ENCODE peak calls at places on chromosomes 4 and X, in eight cellular contexts. Y is GM12892, E is upper lobe of left lung, A is uterus, Z is testis, Q is endothelial cell of umbilical vein, K is tibial nerve, G is ovary. X is an unnamed sample.

GRCh38 chr4:184669251-184669650 is 19.7 kb downstream of the PRIMPOL start:
- DNase-seq in Y (no peak), E (no peak), A (no peak), Z (no peak), Q (no peak), K (no peak), G (no peak), X (no peak)

GRCh38 chrX:84155938-84156337 is 32.1 kb downstream of the RPS6KA6 start:
- DNase-seq in Y (no peak), E (no peak), A (no peak), Z (no peak), Q (no peak), K (no peak), G (no peak), X (no peak)

GRCh38 chr4:114052227-114052626 is 72.8 kb upstream of the ARSJ start:
- DNase-seq in Y (no peak), E (peak; percentile 71), A (no peak), Z (no peak), Q (no peak), K (no peak), G (no peak), X (no peak)

GRCh38 chr4:189940178-189941004 is at the start of gene FRG1:
- DNase-seq in Y (peak; percentile 68), E (peak; percentile 95), A (peak; percentile 96), Z (peak; percentile 94), Q (peak; percentile 95), K (peak; percentile 85), G (peak; percentile 93), X (peak; percentile 98)

GRCh38 chr4:5018096-5018495 is 1.2 kb downstream of the CYTL1 start:
- DNase-seq in Y (no peak), E (no peak), A (no peak), Z (no peak), Q (no peak), K (no peak), G (no peak), X (no peak)

GRCh38 chr4:27278615-27279014 is 418.0 kb downstream of the STIM2 start:
- DNase-seq in Y (no peak), E (no peak), A (no peak), Z (peak; percentile 17), Q (no peak), K (no peak), G (no peak), X (no peak)

GRCh38 chr4:108779958-108780357 is 17.1 kb upstream of the ETNPPL start:
- DNase-seq in Y (no peak), E (no peak), A (no peak), Z (no peak), Q (peak; percentile 59), K (no peak), G (no peak), X (no peak)

GRCh38 chr4:150355858-150356455 is 226.0 kb upstream of the MAB21L2 start:
- DNase-seq in Y (no peak), E (no peak), A (no peak), Z (no peak), Q (no peak), K (no peak), G (no peak), X (no peak)

GRCh38 chr4:125770814-125771398 is 456.2 kb downstream of the FAT4 start:
- DNase-seq in Y (no peak), E (no peak), A (no peak), Z (no peak), Q (no peak), K (no peak), G (no peak), X (no peak)

GRCh38 chr4:6379787-6380745 is 92.3 kb downstream of the PPP2R2C start:
- DNase-seq in Y (no peak), E (no peak), A (no peak), Z (no peak), Q (no peak), K (no peak), G (no peak), X (peak; percentile 16)

GRCh38 chr4:39697740-39698423 is at the start of gene UBE2K:
- DNase-seq in Y (peak; percentile 86), E (peak; percentile 92), A (peak; percentile 91), Z (peak; percentile 88), Q (peak; percentile 81), K (peak; percentile 73), G (peak; percentile 87), X (peak; percentile 90)

GRCh38 chr4:123505457-123506310 is 109.1 kb downstream of the SPRY1 start:
- DNase-seq in Y (peak; percentile 10), E (peak; percentile 36), A (peak; percentile 47), Z (peak; percentile 79), Q (peak; percentile 74), K (no peak), G (peak; percentile 35), X (peak; percentile 60)

GRCh38 chr4:97367878-97368277 is 775.4 kb downstream of the STPG2 start:
- DNase-seq in Y (no peak), E (no peak), A (no peak), Z (peak; percentile 21), Q (peak; percentile 32), K (no peak), G (no peak), X (no peak)

GRCh38 chrX:10288400-10288799 is 131.6 kb downstream of the CLCN4 start:
- DNase-seq in Y (no peak), E (no peak), A (no peak), Z (no peak), Q (no peak), K (no peak), G (no peak), X (no peak)

GRCh38 chr4:108486046-108486445 is 134.3 kb upstream of the RPL34 start:
- DNase-seq in Y (no peak), E (no peak), A (no peak), Z (no peak), Q (no peak), K (no peak), G (no peak), X (no peak)

GRCh38 chrX:32868524-32868895 is 342.8 kb downstream of the DMD start:
- DNase-seq in Y (no peak), E (no peak), A (no peak), Z (no peak), Q (no peak), K (no peak), G (no peak), X (no peak)

GRCh38 chr4:119731778-119732177 is 103.2 kb upstream of the PDE5A start:
- DNase-seq in Y (no peak), E (no peak), A (no peak), Z (no peak), Q (no peak), K (no peak), G (no peak), X (no peak)

GRCh38 chr4:76194325-76194724 is 19.3 kb downstream of the SCARB2 start:
- DNase-seq in Y (no peak), E (peak; percentile 68), A (no peak), Z (peak; percentile 50), Q (peak; percentile 33), K (no peak), G (no peak), X (no peak)

GRCh38 chr4:102139932-102140331 is 205.3 kb downstream of the SLC39A8 start:
- DNase-seq in Y (no peak), E (no peak), A (no peak), Z (no peak), Q (peak; percentile 75), K (no peak), G (no peak), X (no peak)

GRCh38 chr4:138897818-138898226 is 117.8 kb upstream of the NOCT start:
- DNase-seq in Y (no peak), E (no peak), A (no peak), Z (no peak), Q (no peak), K (no peak), G (no peak), X (no peak)

GRCh38 chrX:43655961-43656494 is at the start of gene MAOA:
- DNase-seq in Y (no peak), E (peak; percentile 93), A (peak; percentile 72), Z (peak; percentile 58), Q (peak; percentile 59), K (peak; percentile 86), G (peak; percentile 76), X (peak; percentile 59)

GRCh38 chrX:43655151-43655676 is 885 bp upstream of the MAOA start:
- DNase-seq in Y (no peak), E (peak; percentile 33), A (peak; percentile 43), Z (peak; percentile 18), Q (peak; percentile 36), K (peak; percentile 12), G (peak; percentile 43), X (peak; percentile 51)

GRCh38 chrX:43654431-43655150 is 1.5 kb upstream of the MAOA start:
- DNase-seq in Y (peak; percentile 61), E (peak; percentile 92), A (peak; percentile 93), Z (peak; percentile 93), Q (peak; percentile 92), K (peak; percentile 89), G (peak; percentile 90), X (peak; percentile 91)
- TF ChIP-seq POLR2A in Y (no peak), E (peak; percentile 67), A (peak; percentile 89), Z (peak; percentile 17), Q (peak; percentile 52), K (peak; percentile 83), G (peak; percentile 81), X (peak; percentile 95)

GRCh38 chr4:140071806-140072205 is 82.2 kb downstream of the MAML3 start:
- DNase-seq in Y (no peak), E (no peak), A (no peak), Z (no peak), Q (no peak), K (peak; percentile 42), G (no peak), X (peak; percentile 64)
- TF ChIP-seq POLR2A in Y (no peak), E (no peak), A (no peak), Z (no peak), Q (no peak), K (no peak), G (no peak), X (no peak)

DNA sequence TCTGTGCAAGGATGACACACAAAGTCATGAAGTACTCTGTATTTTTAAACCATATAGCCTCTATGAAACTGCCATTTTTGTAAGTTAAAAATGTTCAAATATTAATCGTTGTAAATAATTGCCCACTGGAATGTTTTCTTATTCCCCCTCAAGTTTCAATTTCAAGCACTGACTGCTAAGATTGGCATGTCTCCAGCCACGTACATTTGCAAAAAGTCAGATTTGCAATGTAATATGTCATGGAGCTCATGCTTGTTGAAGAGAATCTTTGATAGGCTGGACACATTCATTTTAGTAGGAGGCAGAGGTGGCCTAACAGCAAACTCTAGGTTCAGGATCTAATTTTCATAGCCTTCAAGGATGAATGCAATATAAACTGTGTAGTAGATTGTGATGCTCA is 124.6 kb downstream of the CBR4 start:
- DNase-seq in Y (no peak), E (no peak), A (no peak), Z (no peak), Q (no peak), K (no peak), G (no peak), X (no peak)
- TF ChIP-seq POLR2A in Y (no peak), E (no peak), A (no peak), Z (no peak), Q (no peak), K (no peak), G (no peak), X (no peak)

GRCh38 chr4:83473966-83474365 is 10.9 kb downstream of the ABRAXAS1 start:
- DNase-seq in Y (no peak), E (no peak), A (no peak), Z (no peak), Q (no peak), K (no peak), G (no peak), X (no peak)
- TF ChIP-seq POLR2A in Y (no peak), E (no peak), A (no peak), Z (no peak), Q (no peak), K (no peak), G (no peak), X (no peak)

X was measured in heart left ventricle.